ENCODE peak calls at places on chromosomes 6 and 20, in six cellular contexts. Y is breast epithelium, R is fibroblast of lung, N is HCT116, E is fibroblast of villous mesenchyme, K is epithelial cell of esophagus. P is an unnamed sample.

GRCh38 chr20:43584448-43585138 is 6.1 kb upstream of the IFT52 start:
- DNase-seq in Y (no peak), R (peak; percentile 88), N (no peak), E (peak; percentile 83), K (no peak), P (no peak)

GRCh38 chr6:114432380-114432779 is 89.6 kb upstream of the HS3ST5 start:
- DNase-seq in Y (no peak), R (no peak), N (no peak), E (no peak), K (no peak), P (no peak)

GRCh38 chr6:41332842-41333736 is 2.3 kb upstream of the NCR2 start:
- DNase-seq in Y (no peak), R (no peak), N (no peak), E (no peak), K (no peak), P (no peak)

GRCh38 chr6:155100087-155100486 is 105.0 kb downstream of the TIAM2 start:
- DNase-seq in Y (no peak), R (no peak), N (no peak), E (no peak), K (no peak), P (no peak)

GRCh38 chr6:112372213-112372806 is 25.2 kb downstream of the RFPL4B start:
- DNase-seq in Y (no peak), R (peak; percentile 59), N (peak; percentile 18), E (peak; percentile 32), K (peak; percentile 39), P (peak; percentile 43)

GRCh38 chr6:169654590-169655391 is 47.0 kb downstream of the WDR27 start:
- DNase-seq in Y (peak; percentile 64), R (peak; percentile 73), N (no peak), E (peak; percentile 79), K (peak; percentile 80), P (no peak)

GRCh38 chr6:81834141-81834621 is 81.7 kb upstream of the TENT5A start:
- DNase-seq in Y (no peak), R (peak; percentile 13), N (no peak), E (peak; percentile 63), K (no peak), P (peak; percentile 27)

GRCh38 chr6:152186840-152187239 is 379.4 kb downstream of the ESR1 start:
- DNase-seq in Y (no peak), R (no peak), N (no peak), E (no peak), K (no peak), P (no peak)

GRCh38 chr20:22617160-22617559 is 32.8 kb upstream of the FOXA2 start:
- DNase-seq in Y (no peak), R (no peak), N (no peak), E (no peak), K (peak; percentile 90), P (no peak)

GRCh38 chr6:155493694-155494143 is 38.1 kb upstream of the NOX3 start:
- DNase-seq in Y (no peak), R (peak; percentile 99), N (peak; percentile 85), E (peak; percentile 99), K (peak; percentile 97), P (peak; percentile 97)

GRCh38 chr6:36818741-36819140 is 20.5 kb downstream of the CPNE5 start:
- DNase-seq in Y (no peak), R (no peak), N (no peak), E (no peak), K (no peak), P (no peak)

GRCh38 chr20:461254-462198 is 807 bp downstream of the TBC1D20 start:
- DNase-seq in Y (no peak), R (peak; percentile 40), N (no peak), E (peak; percentile 70), K (peak; percentile 44), P (no peak)

GRCh38 chr6:49915035-49915434 is 48.7 kb upstream of the CRISP1 start:
- DNase-seq in Y (no peak), R (no peak), N (no peak), E (no peak), K (peak; percentile 78), P (no peak)

GRCh38 chr20:23235173-23236027 is 115.2 kb upstream of the NXT1 start:
- DNase-seq in Y (no peak), R (peak; percentile 87), N (peak; percentile 52), E (peak; percentile 71), K (peak; percentile 74), P (no peak)

GRCh38 chr6:161151059-161151645 is 122.7 kb downstream of the AGPAT4 start:
- DNase-seq in Y (no peak), R (no peak), N (no peak), E (no peak), K (no peak), P (no peak)

GRCh38 chr6:137625808-137626207 is 131.6 kb upstream of the OLIG3 start:
- DNase-seq in Y (no peak), R (no peak), N (no peak), E (no peak), K (no peak), P (no peak)

DNA sequence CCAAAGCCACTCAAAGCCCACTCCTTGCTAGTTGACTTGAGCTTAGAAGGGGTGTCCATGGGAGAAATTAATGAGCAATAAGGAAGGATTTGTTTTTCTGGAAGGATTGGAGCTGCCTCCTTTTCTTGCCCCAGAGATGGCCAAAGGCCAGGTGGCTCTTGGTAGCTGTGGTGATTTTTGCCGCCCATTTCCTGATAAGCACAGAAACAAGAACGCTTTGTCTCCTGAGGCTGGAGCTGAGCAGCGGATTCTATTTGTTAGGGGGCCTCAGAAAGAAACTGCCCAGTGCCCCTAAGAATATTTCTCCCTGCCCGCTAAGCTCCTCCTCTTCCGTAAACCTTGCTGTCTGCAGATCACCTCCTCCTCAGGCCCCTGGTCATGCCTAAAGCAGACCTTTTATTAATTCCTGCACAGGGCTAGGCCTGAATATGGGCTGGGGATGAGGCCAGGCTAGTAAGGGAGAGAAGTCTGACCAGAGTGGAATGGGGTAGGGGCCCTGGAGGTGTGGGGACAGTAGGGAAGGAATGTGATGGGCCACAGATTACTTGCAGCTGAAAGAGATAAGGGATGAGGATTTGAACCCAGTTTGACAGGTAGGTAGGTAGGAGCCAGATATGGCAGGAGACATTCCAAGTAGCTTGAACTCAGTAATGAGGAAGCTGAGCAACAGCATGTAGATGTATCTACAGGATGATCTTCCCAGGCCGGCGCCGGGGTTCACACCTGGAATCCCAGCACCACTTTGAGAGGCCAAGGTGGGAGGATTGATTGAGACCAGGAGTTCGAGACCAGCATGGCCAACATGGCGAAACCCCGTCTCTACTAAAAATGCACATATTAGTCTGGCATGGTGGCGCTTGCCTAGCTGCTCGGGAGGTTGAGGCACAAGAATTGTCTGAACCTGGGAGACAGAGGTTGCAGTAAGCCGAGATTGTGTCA is 71.2 kb upstream of the NAA20 start:
- DNase-seq in Y (no peak), R (no peak), N (no peak), E (no peak), K (no peak), P (no peak)
- H3K4me3 ChIP-seq in Y (no peak overlapping the region), R (no peak overlapping the region), N (no peak overlapping the region), E (no peak overlapping the region), K (no peak overlapping the region), P (no peak overlapping the region)

GRCh38 chr20:63854766-63855362 is 6.4 kb upstream of the ABHD16B start:
- DNase-seq in Y (no peak), R (no peak), N (no peak), E (no peak), K (no peak), P (no peak)

GRCh38 chr20:63856111-63856511 is 5.2 kb upstream of the ABHD16B start:
- DNase-seq in Y (no peak), R (no peak), N (no peak), E (no peak), K (no peak), P (no peak)

GRCh38 chr20:63855363-63856110 is 5.8 kb upstream of the ABHD16B start:
- DNase-seq in Y (no peak), R (no peak), N (no peak), E (no peak), K (no peak), P (no peak)

GRCh38 chr20:63850689-63851547 is 10.4 kb upstream of the ABHD16B start:
- DNase-seq in Y (no peak), R (no peak), N (no peak), E (no peak), K (no peak), P (no peak)

GRCh38 chr20:63854069-63854765 is 7.1 kb upstream of the ABHD16B start:
- DNase-seq in Y (no peak), R (no peak), N (no peak), E (peak; percentile 31), K (no peak), P (no peak)
- TF ChIP-seq CTCF in Y (no peak), R (no peak), N (no peak), E (no peak), K (no peak), P (no peak)

GRCh38 chr20:11403711-11404110 is 514.0 kb upstream of the BTBD3 start:
- DNase-seq in Y (no peak), R (no peak), N (no peak), E (peak; percentile 62), K (no peak), P (no peak)

GRCh38 chr20:11401988-11402387 is 515.7 kb upstream of the BTBD3 start:
- DNase-seq in Y (no peak), R (no peak), N (no peak), E (no peak), K (no peak), P (no peak)
- H3K4me3 ChIP-seq in Y (no peak overlapping the region), R (no peak overlapping the region), N (no peak overlapping the region), E (no peak overlapping the region), K (no peak overlapping the region), P (no peak overlapping the region)

DNA sequence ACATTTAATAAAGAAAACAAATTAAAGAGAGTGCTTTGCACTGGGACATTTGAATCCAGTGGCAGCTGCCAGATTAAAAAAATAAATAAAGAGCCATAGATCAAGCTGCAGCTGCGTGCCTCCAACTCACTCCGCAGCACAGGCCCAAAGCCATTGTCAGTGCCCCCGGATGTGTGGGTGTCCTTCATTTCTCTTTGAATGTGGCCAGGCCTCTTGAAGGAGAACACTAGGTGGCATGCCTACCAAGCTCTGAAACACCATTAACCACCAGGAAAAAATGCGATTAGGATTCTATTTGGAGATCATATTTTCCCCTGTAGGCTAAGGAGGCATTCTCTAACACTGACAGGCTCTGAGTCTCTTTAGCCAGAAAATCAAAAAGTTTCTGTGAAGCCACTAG is 549.8 kb downstream of the PRKN start:
- DNase-seq in Y (no peak), R (peak; percentile 50), N (no peak), E (no peak), K (no peak), P (no peak)
- TF ChIP-seq CTCF in Y (no peak), R (peak; percentile 39), N (no peak), E (no peak), K (no peak), P (no peak)

GRCh38 chr6:33964387-33964786 is 160.6 kb upstream of the MLN start:
- DNase-seq in Y (no peak), R (no peak), N (no peak), E (no peak), K (no peak), P (no peak)
- H3K4me3 ChIP-seq in Y (no peak overlapping the region), R (no peak overlapping the region), N (no peak overlapping the region), E (no peak overlapping the region), K (no peak overlapping the region), P (no peak overlapping the region)

DNA sequence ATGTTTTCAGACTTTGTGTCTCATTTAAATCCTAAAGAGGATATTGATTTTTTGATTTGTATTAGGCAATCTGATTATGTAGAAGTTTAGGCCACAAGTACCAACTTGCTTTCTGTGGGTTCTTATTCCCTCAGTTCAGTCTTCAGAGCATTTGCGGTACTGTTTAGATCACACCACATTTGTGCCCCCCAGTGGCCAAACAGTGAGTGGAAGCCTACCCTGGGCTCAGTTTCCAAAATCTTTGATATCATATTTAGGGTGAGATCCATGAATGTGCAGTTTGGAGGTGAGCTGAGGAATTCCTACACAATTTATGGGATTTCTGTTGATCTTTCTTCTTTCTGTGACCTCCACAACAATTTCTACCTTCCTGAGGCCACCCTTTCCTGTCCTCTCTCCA is 92.3 kb upstream of the FUT9 start:
- DNase-seq in Y (no peak), R (no peak), N (peak; percentile 7), E (no peak), K (peak; percentile 16), P (no peak)
- TF ChIP-seq CTCF in Y (no peak), R (no peak), N (peak; percentile 57), E (peak; percentile 11), K (peak; percentile 40), P (no peak)

GRCh38 chr6:148347076-148348054 is 4.7 kb downstream of the SASH1 start:
- DNase-seq in Y (no peak), R (no peak), N (no peak), E (no peak), K (no peak), P (no peak)
- H3K4me3 ChIP-seq in Y (peak overlapping the region; percentile 16), R (no peak overlapping the region), N (no peak overlapping the region), E (no peak overlapping the region), K (no peak overlapping the region), P (no peak overlapping the region)

P was measured in HFF-Myc.